ENCODE peak calls at places on chromosomes 13 and 19, in five cellular contexts. D is stimulated activated CD4-positive, alpha-beta T cell treated with anti-CD3 and anti-CD28 coated beads, Interleukin-2, amount 100 ng/mL, for 48 hours; J is brain microvascular endothelial cell; Z is amygdala; R is cardiac septum. V is an unnamed sample.

GRCh38 chr13:93217701-93218100 is 8.9 kb upstream of the GPC6 start:
- DNase-seq in D (no peak), J (no peak), Z (no peak), R (no peak), V (peak)

GRCh38 chr13:110138009-110138699 is 168.8 kb downstream of the COL4A1 start:
- DNase-seq in D (peak), J (peak), Z (peak), R (peak), V (no peak)

GRCh38 chr13:46345866-46346265 is 41.2 kb downstream of the RUBCNL start:
- DNase-seq in D (no peak), J (no peak), Z (no peak), R (no peak), V (no peak)

GRCh38 chr13:90311929-90312328 is 1035.6 kb upstream of the MIR17HG start:
- DNase-seq in D (no peak), J (no peak), Z (no peak), R (no peak), V (no peak)

GRCh38 chr19:34825212-34825611 is 52.2 kb upstream of the ZNF599 start:
- DNase-seq in D (no peak), J (no peak), Z (no peak), R (no peak), V (no peak)

GRCh38 chr19:45305421-45305820 is 17.3 kb downstream of the CKM start:
- DNase-seq in D (no peak), J (peak), Z (no peak), R (no peak), V (no peak)

GRCh38 chr13:111423168-111423785 is 102.8 kb downstream of the TEX29 start:
- DNase-seq in D (no peak), J (no peak), Z (no peak), R (no peak), V (no peak)

GRCh38 chr19:42421591-42422031 is 5.6 kb downstream of the LIPE start:
- DNase-seq in D (no peak), J (no peak), Z (no peak), R (peak), V (no peak)

GRCh38 chr19:1343026-1343425 is 40.7 kb upstream of the NDUFS7 start:
- DNase-seq in D (no peak), J (no peak), Z (no peak), R (no peak), V (no peak)

GRCh38 chr19:28731113-28731512 is 481.8 kb downstream of the UQCRFS1 start:
- DNase-seq in D (no peak), J (no peak), Z (no peak), R (no peak), V (no peak)

GRCh38 chr13:71751074-71751473 is 115.9 kb downstream of the DACH1 start:
- DNase-seq in D (no peak), J (no peak), Z (no peak), R (no peak), V (peak)

GRCh38 chr13:101283782-101284181 is 132.5 kb downstream of the NALCN start:
- DNase-seq in D (no peak), J (no peak), Z (no peak), R (no peak), V (no peak)

GRCh38 chr19:19460761-19461265 is 54.5 kb downstream of the TSSK6 start:
- DNase-seq in D (peak), J (no peak), Z (no peak), R (peak), V (no peak)

GRCh38 chr13:61463027-61463426 is 47.4 kb upstream of the PCDH20 start:
- DNase-seq in D (no peak), J (no peak), Z (no peak), R (no peak), V (no peak)

GRCh38 chr13:24075137-24075975 is 85.2 kb upstream of the SPATA13 start:
- DNase-seq in D (no peak), J (no peak), Z (no peak), R (no peak), V (no peak)

GRCh38 chr19:55149078-55150003 is at the start of gene TNNT1:
- DNase-seq in D (no peak), J (no peak), Z (no peak), R (no peak), V (no peak)

GRCh38 chr13:71285700-71286099 is 581.3 kb downstream of the DACH1 start:
- DNase-seq in D (no peak), J (no peak), Z (no peak), R (no peak), V (no peak)

GRCh38 chr19:3576696-3577443 is 4.1 kb downstream of the HMG20B start:
- DNase-seq in D (no peak), J (no peak), Z (no peak), R (peak), V (no peak)